ENCODE peak calls at places on chromosome 12, in six cellular contexts. One of them, this sample, is unnamed.

GRCh38 chr12:46263140-46264017 is 5.5 kb downstream of the SLC38A1 start:
- DNase-seq in NCI-H1092: no peak
- DNase-seq in NCI-H1436: no peak
- DNase-seq in GM20000: no peak
- DNase-seq in ACHN: peak
- DNase-seq in H7: no peak
- DNase-seq in this sample: no peak

GRCh38 chr12:96177013-96177412 is 17.2 kb upstream of the ELK3 start:
- DNase-seq in NCI-H1092: no peak
- DNase-seq in NCI-H1436: no peak
- DNase-seq in GM20000: no peak
- DNase-seq in ACHN: no peak
- DNase-seq in H7: no peak
- DNase-seq in this sample: no peak

GRCh38 chr12:117342247-117342646 is 19.2 kb downstream of the NOS1 start:
- DNase-seq in NCI-H1092: no peak
- DNase-seq in NCI-H1436: no peak
- DNase-seq in GM20000: no peak
- DNase-seq in ACHN: no peak
- DNase-seq in H7: no peak
- DNase-seq in this sample: no peak

GRCh38 chr12:101924647-101925046 is 47.3 kb downstream of the DRAM1 start:
- DNase-seq in NCI-H1092: no peak
- DNase-seq in NCI-H1436: peak
- DNase-seq in GM20000: no peak
- DNase-seq in ACHN: no peak
- DNase-seq in H7: peak
- DNase-seq in this sample: no peak

GRCh38 chr12:121454921-121455320 is 55.0 kb downstream of the RNF34 start:
- DNase-seq in NCI-H1092: no peak
- DNase-seq in NCI-H1436: no peak
- DNase-seq in GM20000: no peak
- DNase-seq in ACHN: no peak
- DNase-seq in H7: no peak
- DNase-seq in this sample: no peak

GRCh38 chr12:3381059-3382047 is 109.7 kb upstream of the PRMT8 start:
- DNase-seq in NCI-H1092: no peak
- DNase-seq in NCI-H1436: no peak
- DNase-seq in GM20000: no peak
- DNase-seq in ACHN: no peak
- DNase-seq in H7: no peak
- DNase-seq in this sample: no peak

GRCh38 chr12:27057543-27057942 is 24.8 kb downstream of the C12orf71 start:
- DNase-seq in NCI-H1092: no peak
- DNase-seq in NCI-H1436: no peak
- DNase-seq in GM20000: no peak
- DNase-seq in ACHN: no peak
- DNase-seq in H7: no peak
- DNase-seq in this sample: no peak

GRCh38 chr12:124044021-124044420 is 71.0 kb downstream of the ZNF664 start:
- DNase-seq in NCI-H1092: no peak
- DNase-seq in NCI-H1436: no peak
- DNase-seq in GM20000: no peak
- DNase-seq in ACHN: no peak
- DNase-seq in H7: no peak
- DNase-seq in this sample: no peak

GRCh38 chr12:56286044-56286830 is 13.9 kb downstream of the CS start:
- DNase-seq in NCI-H1092: no peak
- DNase-seq in NCI-H1436: no peak
- DNase-seq in GM20000: no peak
- DNase-seq in ACHN: peak
- DNase-seq in H7: no peak
- DNase-seq in this sample: no peak

GRCh38 chr12:48744251-48745008 is 27.9 kb upstream of the CCNT1 start:
- DNase-seq in NCI-H1092: no peak
- DNase-seq in NCI-H1436: no peak
- DNase-seq in GM20000: no peak
- DNase-seq in ACHN: no peak
- DNase-seq in H7: no peak
- DNase-seq in this sample: no peak

GRCh38 chr12:212383-212798 is 1.6 kb downstream of the SLC6A12 start:
- DNase-seq in NCI-H1092: no peak
- DNase-seq in NCI-H1436: no peak
- DNase-seq in GM20000: no peak
- DNase-seq in ACHN: no peak
- DNase-seq in H7: no peak
- DNase-seq in this sample: no peak

GRCh38 chr12:15541996-15542631 is 219.8 kb downstream of the PTPRO start:
- DNase-seq in NCI-H1092: no peak
- DNase-seq in NCI-H1436: no peak
- DNase-seq in GM20000: no peak
- DNase-seq in ACHN: no peak
- DNase-seq in H7: no peak
- DNase-seq in this sample: no peak

GRCh38 chr12:12564911-12565310 is 2.2 kb upstream of the DUSP16 start:
- DNase-seq in NCI-H1092: no peak
- DNase-seq in NCI-H1436: no peak
- DNase-seq in GM20000: peak
- DNase-seq in ACHN: no peak
- DNase-seq in H7: no peak
- DNase-seq in this sample: no peak

GRCh38 chr12:8664228-8664963 is 1.8 kb upstream of the MFAP5 start:
- DNase-seq in NCI-H1092: no peak
- DNase-seq in NCI-H1436: no peak
- DNase-seq in GM20000: no peak
- DNase-seq in ACHN: no peak
- DNase-seq in H7: no peak
- DNase-seq in this sample: no peak

GRCh38 chr12:7387289-7387688 is 56.7 kb downstream of the CD163L1 start:
- DNase-seq in NCI-H1092: no peak
- DNase-seq in NCI-H1436: no peak
- DNase-seq in GM20000: no peak
- DNase-seq in ACHN: no peak
- DNase-seq in H7: no peak
- DNase-seq in this sample: no peak

GRCh38 chr12:131673519-131674265 is 37.2 kb upstream of the SFSWAP start:
- DNase-seq in NCI-H1092: no peak
- DNase-seq in NCI-H1436: no peak
- DNase-seq in GM20000: no peak
- DNase-seq in ACHN: peak
- DNase-seq in H7: no peak
- DNase-seq in this sample: no peak

GRCh38 chr12:124703852-124704251 is 136.4 kb upstream of the NCOR2 start:
- DNase-seq in NCI-H1092: no peak
- DNase-seq in NCI-H1436: no peak
- DNase-seq in GM20000: no peak
- DNase-seq in ACHN: no peak
- DNase-seq in H7: no peak
- DNase-seq in this sample: no peak

GRCh38 chr12:53575502-53576264 is 50.5 kb downstream of the ATF7 start:
- DNase-seq in NCI-H1092: no peak
- DNase-seq in NCI-H1436: no peak
- DNase-seq in GM20000: no peak
- DNase-seq in ACHN: no peak
- DNase-seq in H7: no peak
- DNase-seq in this sample: no peak

GRCh38 chr12:87163122-87163521 is 866.1 kb downstream of the C12orf50 start:
- DNase-seq in NCI-H1092: no peak
- DNase-seq in NCI-H1436: no peak
- DNase-seq in GM20000: no peak
- DNase-seq in ACHN: no peak
- DNase-seq in H7: no peak
- DNase-seq in this sample: no peak

GRCh38 chr12:131831635-131832041 is 3.4 kb downstream of the MMP17 start:
- DNase-seq in NCI-H1092: peak
- DNase-seq in NCI-H1436: no peak
- DNase-seq in GM20000: no peak
- DNase-seq in ACHN: peak
- DNase-seq in H7: no peak
- DNase-seq in this sample: no peak

This sample was measured in NCI-H187 treated with DMSO at 0.1 percent for 48 hours.